ENCODE peak calls at places on chromosome 4, in four cellular contexts. F is IMR-90, L is GM12878, M is brain microvascular endothelial cell. Y is an unnamed sample. For H3K36me3, the result is how much of the 10 kb centered on the place peaks cover.

GRCh38 chr4:126757219-126757618 is 875.5 kb upstream of the INTU start:
- DNase-seq in F (peak), L (no peak), M (peak), Y (no peak)

GRCh38 chr4:1544861-1545275 is 138.6 kb upstream of the NKX1-1 start:
- DNase-seq in F (no peak), L (no peak), M (no peak), Y (no peak)

GRCh38 chr4:39609454-39609911 is 29.2 kb downstream of the SMIM14 start:
- DNase-seq in F (no peak), L (peak), M (no peak), Y (no peak)

GRCh38 chr4:10201356-10202223 is 85.0 kb upstream of the WDR1 start:
- DNase-seq in F (no peak), L (no peak), M (no peak), Y (no peak)

GRCh38 chr4:9762823-9763475 is 18.5 kb upstream of the DRD5 start:
- DNase-seq in F (peak), L (peak), M (peak), Y (no peak)

GRCh38 chr4:122588453-122589238 is 32.2 kb downstream of the IL21 start:
- DNase-seq in F (peak), L (no peak), M (peak), Y (no peak)

GRCh38 chr4:11702886-11703555 is 274.3 kb upstream of the HS3ST1 start:
- DNase-seq in F (no peak), L (no peak), M (no peak), Y (no peak)

GRCh38 chr4:92303621-92304027 is at the start of gene GRID2:
- DNase-seq in F (peak), L (no peak), M (no peak), Y (no peak)

GRCh38 chr4:26424838-26425237 is 65.4 kb downstream of the CCKAR start:
- DNase-seq in F (no peak), L (no peak), M (no peak), Y (no peak)

GRCh38 chr4:53889335-53890084 is 174.9 kb downstream of the CHIC2 start:
- DNase-seq in F (peak), L (no peak), M (no peak), Y (no peak)

GRCh38 chr4:89438102-89438831 is 130.7 kb upstream of the GPRIN3 start:
- DNase-seq in F (peak), L (peak), M (peak), Y (no peak)

GRCh38 chr4:31461425-31461824 is 741.3 kb downstream of the PCDH7 start:
- DNase-seq in F (no peak), L (no peak), M (peak), Y (no peak)

GRCh38 chr4:38310446-38311043 is 350.3 kb downstream of the PTTG2 start:
- DNase-seq in F (no peak), L (peak), M (no peak), Y (no peak)

DNA sequence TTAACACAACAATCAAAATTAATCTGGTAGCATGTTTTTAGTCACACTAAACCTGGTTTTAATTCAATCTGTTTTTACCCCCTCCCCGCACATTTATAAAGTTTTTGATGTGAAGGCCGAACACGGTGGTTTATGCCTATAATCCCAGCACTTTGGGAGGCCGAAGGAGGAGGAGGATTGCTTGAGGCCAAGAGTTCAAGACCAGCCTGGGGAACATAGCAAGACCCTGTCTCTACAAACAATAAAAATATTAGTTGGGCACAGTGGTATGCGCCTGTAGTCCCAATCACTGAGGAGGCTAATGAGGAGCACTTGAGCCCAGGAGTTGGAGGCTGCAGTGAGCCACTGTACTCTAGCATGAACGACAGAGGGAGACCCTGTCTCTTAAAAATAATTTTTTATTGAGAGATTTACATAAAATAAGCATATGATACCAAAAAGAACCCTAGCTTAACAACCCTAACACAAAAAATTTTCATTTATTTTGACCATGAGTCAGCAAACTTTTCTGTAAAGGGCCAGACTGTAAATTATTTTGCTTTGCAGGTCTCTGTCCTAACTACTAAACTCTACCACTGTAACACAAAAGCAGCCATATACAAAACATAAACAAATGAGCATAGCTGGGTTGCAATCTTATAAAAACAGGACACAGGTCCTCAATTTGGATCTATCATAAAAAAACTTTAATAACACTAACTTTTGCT is 21.5 kb downstream of the HNRNPD start:
- DNase-seq in F (peak), L (no peak), M (no peak), Y (no peak)
- H3K36me3 ChIP-seq in F (under half), L (under half), M (under half), Y (under half)

GRCh38 chr4:6686104-6686787 is 7.4 kb upstream of the S100P start:
- DNase-seq in F (no peak), L (no peak), M (no peak), Y (no peak)

GRCh38 chr4:6689506-6689960 is 4.1 kb upstream of the S100P start:
- DNase-seq in F (no peak), L (no peak), M (no peak), Y (no peak)

GRCh38 chr4:6687947-6688878 is 5.5 kb upstream of the S100P start:
- DNase-seq in F (no peak), L (no peak), M (no peak), Y (no peak)

GRCh38 chr4:6692379-6692778 is 1.3 kb upstream of the S100P start:
- DNase-seq in F (no peak), L (no peak), M (no peak), Y (no peak)

DNA sequence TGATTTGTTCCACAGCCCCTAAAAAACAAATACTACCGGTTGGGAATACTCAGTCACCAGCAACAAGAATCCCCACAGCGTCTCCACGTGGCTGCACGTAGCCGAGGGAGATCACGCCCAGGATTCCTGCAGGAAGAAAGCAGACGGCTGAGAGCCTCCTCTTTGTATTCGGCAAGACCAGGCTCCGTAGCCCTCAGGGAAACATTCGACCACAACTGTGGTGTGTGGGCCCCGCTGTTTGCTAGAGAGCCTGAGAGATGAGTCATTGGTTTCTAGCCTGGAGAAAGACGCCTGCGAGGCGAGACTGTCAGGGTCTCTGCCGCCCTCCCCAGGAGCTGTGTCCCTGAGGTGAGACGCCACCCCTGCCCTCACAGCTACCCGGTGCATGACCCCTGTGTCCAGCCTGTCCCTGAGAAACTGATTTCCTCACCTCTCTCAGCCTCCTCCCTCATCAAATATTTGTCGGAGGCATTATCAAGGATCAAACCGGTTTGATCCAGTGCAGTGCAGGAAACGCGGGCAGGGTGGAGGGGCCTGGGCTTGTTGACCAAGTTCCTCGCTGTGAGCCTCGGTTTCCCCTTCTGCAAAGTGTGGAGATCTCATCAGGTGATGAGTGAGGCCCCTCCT is 4.7 kb upstream of the S100P start:
- DNase-seq in F (peak), L (no peak), M (peak), Y (peak)
- H3K4me3 ChIP-seq in F (no peak), L (no peak), M (no peak), Y (no peak)

DNA sequence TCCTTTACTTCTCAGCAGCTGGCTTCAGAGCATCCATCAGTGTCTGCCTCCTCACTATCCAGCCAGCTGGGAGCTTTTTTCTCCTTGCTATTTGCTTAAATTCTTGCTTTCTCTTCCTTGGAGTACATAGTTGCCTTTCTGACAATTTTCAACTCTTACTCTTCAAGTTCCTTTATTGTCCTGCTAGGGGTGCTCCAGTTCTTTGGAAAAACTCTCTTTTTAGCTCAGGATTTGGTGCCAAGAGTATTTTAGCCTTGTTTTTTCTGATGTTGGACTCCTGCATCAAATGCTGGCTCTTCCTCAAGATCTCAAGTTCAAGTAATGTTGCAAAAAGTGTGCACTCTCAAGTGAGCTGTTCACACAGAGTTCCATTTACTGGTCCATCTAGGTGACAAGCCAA is 126.4 kb downstream of the KDR start:
- DNase-seq in F (peak), L (no peak), M (peak), Y (no peak)
- TF ChIP-seq CTCF in F (peak), L (no peak), M (peak), Y (peak)

DNA sequence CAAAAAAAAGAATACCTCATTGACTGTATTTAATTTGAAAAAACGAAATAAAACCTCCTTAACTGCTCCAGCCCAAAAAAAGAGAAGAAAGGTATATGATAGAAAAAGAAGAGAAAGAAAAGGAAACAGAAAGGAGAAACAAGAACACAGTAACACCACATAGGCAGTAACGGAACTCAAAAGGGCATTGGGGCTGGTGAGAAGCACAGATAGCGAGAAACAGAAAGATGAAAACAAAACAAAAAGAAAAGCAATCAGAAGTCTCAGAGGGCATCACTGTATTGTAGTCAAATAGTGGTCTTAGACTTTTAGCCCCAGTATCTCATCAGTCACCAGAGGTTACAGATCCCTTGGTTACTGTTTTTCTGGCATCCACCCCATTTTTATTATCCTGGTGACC is 88.6 kb downstream of the NFKB1 start:
- DNase-seq in F (no peak), L (no peak), M (no peak), Y (no peak)
- H3K36me3 ChIP-seq in F (under half), L (under half), M (under half), Y (under half)

DNA sequence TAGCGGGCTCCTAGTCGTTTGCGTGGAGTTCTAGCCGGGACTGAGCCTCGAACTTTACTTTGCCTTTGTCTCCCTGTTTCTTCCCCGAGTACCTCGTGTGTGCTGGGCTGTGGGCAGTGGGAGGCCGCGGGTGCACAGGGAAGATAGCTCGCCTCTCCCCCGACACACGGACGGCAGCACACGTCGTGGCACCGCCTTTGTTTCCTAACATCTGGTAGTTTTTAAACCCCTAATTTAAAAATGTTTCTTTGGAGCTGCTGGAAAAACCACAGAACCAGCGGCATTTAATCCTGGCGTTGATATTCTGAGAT is 866 bp downstream of the RBM46 start:
- DNase-seq in F (no peak), L (no peak), M (no peak), Y (no peak)
- H3K4me3 ChIP-seq in F (no peak), L (no peak), M (no peak), Y (no peak)